ENCODE peak calls at places on chromosomes 7 and 10, in seven cellular contexts. M is spleen, Q is HL-60, I is K562, G is transverse colon, B is HCT116, N is stomach. V is an unnamed sample.

GRCh38 chr7:14293434-14293833 is 304.0 kb upstream of the ETV1 start:
- DNase-seq in I (no peak), M (no peak), B (no peak), G (no peak), Q (no peak), N (no peak), V (no peak)

GRCh38 chr10:20276127-20276979 is 460.1 kb downstream of the PLXDC2 start:
- DNase-seq in B (no peak), Q (no peak), N (no peak), I (no peak), M (no peak), G (no peak), V (no peak)

GRCh38 chr10:13352519-13352918 is 4.4 kb upstream of the SEPHS1 start:
- DNase-seq in B (no peak), Q (no peak), G (no peak), I (peak; percentile 30), N (no peak), M (no peak), V (peak; percentile 78)

GRCh38 chr10:59362184-59362966 is at the start of gene FAM13C:
- DNase-seq in G (peak; percentile 68), N (peak; percentile 66), B (no peak), I (no peak), M (peak; percentile 82), Q (no peak), V (peak; percentile 85)

GRCh38 chr10:43000021-43000411 is 76.9 kb upstream of the RET start:
- DNase-seq in I (peak; percentile 4), B (no peak), G (no peak), Q (no peak), N (no peak), M (no peak), V (no peak)

GRCh38 chr7:103379270-103379975 is 32.0 kb downstream of the PSMC2 start:
- DNase-seq in B (no peak), M (no peak), Q (no peak), G (no peak), N (no peak), I (no peak), V (no peak)

GRCh38 chr10:121406823-121407545 is 191.3 kb downstream of the FGFR2 start:
- DNase-seq in G (no peak), N (no peak), I (no peak), B (no peak), M (no peak), Q (no peak), V (no peak)

GRCh38 chr7:157548691-157549265 is 212.0 kb downstream of the DNAJB6 start:
- DNase-seq in G (no peak), M (peak; percentile 59), Q (no peak), B (no peak), I (no peak), N (no peak), V (no peak)

GRCh38 chr10:120076966-120077706 is 184.6 kb downstream of the SEC23IP start:
- DNase-seq in M (no peak), G (no peak), Q (no peak), N (no peak), B (no peak), I (no peak), V (no peak)

GRCh38 chr7:8290645-8291308 is 28.8 kb upstream of the ICA1 start:
- DNase-seq in B (no peak), G (no peak), I (no peak), Q (no peak), N (peak; percentile 34), M (no peak), V (peak; percentile 18)

GRCh38 chr7:1169409-1170368 is 9.7 kb upstream of the ZFAND2A start:
- DNase-seq in G (peak; percentile 90), I (peak; percentile 93), B (no peak), Q (peak; percentile 76), M (peak; percentile 85), N (peak; percentile 84), V (peak; percentile 98)
- TF ChIP-seq POLR2AphosphoS5 in G (no peak), I (peak; percentile 45), B (no peak), Q (peak; percentile 81), M (peak; percentile 68), N (no peak), V (no peak)

GRCh38 chr7:44959433-44959951 is 19.3 kb downstream of the MYO1G start:
- DNase-seq in I (peak; percentile 57), B (no peak), Q (no peak), N (no peak), M (no peak), G (no peak), V (no peak)
- TF ChIP-seq POLR2AphosphoS5 in I (no peak), B (no peak), Q (peak; percentile 83), N (no peak), M (peak; percentile 61), G (no peak), V (no peak)

GRCh38 chr7:95421847-95422444 is 12.9 kb downstream of the PON2 start:
- DNase-seq in N (no peak), G (no peak), I (no peak), B (no peak), Q (no peak), M (no peak), V (no peak)

GRCh38 chr7:95425694-95426093 is 9.1 kb downstream of the PON2 start:
- DNase-seq in Q (no peak), I (no peak), M (no peak), B (no peak), G (no peak), N (no peak), V (no peak)

GRCh38 chr7:95427123-95427522 is 7.7 kb downstream of the PON2 start:
- DNase-seq in M (no peak), N (no peak), I (no peak), Q (no peak), B (no peak), G (no peak), V (peak; percentile 17)

GRCh38 chr7:95420996-95421846 is 13.6 kb downstream of the PON2 start:
- DNase-seq in B (no peak), N (no peak), M (no peak), I (no peak), Q (no peak), G (no peak), V (no peak)
- TF ChIP-seq POLR2AphosphoS5 in B (no peak), N (no peak), M (peak; percentile 35), I (no peak), Q (no peak), G (no peak), V (no peak)

GRCh38 chr10:124721295-124722052 is 22.7 kb downstream of the FAM53B start:
- DNase-seq in N (no peak), Q (peak; percentile 74), G (peak; percentile 55), I (no peak), B (no peak), M (peak; percentile 81), V (no peak)
- TF ChIP-seq POLR2AphosphoS5 in N (no peak), Q (peak; percentile 69), G (peak; percentile 58), I (no peak), B (no peak), M (peak; percentile 87), V (no peak)

GRCh38 chr7:55178863-55179773 is 160.3 kb downstream of the EGFR start:
- DNase-seq in I (no peak), B (no peak), G (no peak), Q (no peak), N (no peak), M (no peak), V (no peak)
- TF ChIP-seq POLR2AphosphoS5 in I (no peak), B (no peak), G (no peak), Q (no peak), N (no peak), M (no peak), V (no peak)

GRCh38 chr10:133272964-133273420 is 3.7 kb downstream of the ADAM8 start:
- DNase-seq in M (peak; percentile 80), G (no peak), B (no peak), Q (no peak), N (no peak), I (no peak), V (no peak)
- TF ChIP-seq POLR2AphosphoS5 in M (no peak), G (no peak), B (no peak), Q (no peak), N (no peak), I (no peak), V (no peak)

DNA sequence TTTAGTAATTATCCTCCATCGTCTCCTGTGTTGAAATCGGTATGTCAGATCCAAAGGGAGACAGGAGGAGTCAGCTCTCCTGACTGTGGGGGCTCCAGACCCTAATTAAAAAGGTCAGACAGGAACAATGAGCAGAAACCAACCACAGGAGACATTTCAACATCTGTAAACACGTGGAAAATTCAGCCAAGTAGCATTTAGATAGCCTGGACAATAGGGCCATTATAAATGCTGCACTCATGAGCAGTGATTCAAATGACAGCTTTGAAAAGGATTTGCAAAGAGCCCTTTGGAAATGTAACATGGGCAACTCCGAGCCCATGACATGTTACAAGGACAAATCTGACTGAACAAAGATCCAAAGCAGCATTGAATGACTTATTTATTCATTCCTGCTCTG is 113.5 kb upstream of the KMT2E start:
- DNase-seq in B (no peak), N (no peak), M (no peak), Q (no peak), I (no peak), G (no peak), V (no peak)
- TF ChIP-seq POLR2AphosphoS5 in B (no peak), N (no peak), M (no peak), Q (no peak), I (no peak), G (no peak), V (no peak)

DNA sequence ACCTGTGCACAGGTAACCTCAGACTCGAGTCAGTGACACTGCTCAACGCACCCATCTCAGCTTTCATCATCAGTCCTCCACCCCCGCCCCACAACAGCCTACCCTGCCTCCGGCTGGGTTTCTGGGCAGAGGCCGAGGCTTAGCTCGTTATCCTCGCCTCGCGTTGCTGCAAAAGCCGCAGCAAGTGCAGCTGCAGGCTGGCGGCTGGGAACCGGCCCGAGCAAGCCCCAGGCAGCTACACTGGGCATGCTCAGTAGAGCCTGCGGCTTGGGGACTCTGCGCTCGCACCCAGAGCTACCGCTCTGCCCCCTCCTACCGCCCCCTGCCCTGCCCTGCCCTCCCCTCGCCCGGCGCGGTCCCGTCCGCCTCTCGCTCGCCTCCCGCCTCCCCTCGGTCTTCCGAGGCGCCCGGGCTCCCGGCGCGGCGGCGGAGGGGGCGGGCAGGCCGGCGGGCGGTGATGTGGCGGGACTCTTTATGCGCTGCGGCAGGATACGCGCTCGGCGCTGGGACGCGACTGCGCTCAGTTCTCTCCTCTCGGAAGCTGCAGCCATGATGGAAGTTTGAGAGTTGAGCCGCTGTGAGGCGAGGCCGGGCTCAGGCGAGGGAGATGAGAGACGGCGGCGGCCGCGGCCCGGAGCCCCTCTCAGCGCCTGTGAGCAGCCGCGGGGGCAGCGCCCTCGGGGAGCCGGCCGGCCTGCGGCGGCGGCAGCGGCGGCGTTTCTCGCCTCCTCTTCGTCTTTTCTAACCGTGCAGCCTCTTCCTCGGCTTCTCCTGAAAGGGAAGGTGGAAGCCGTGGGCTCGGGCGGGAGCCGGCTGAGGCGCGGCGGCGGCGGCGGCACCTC is at the start of the genes KLLN and PTEN:
- DNase-seq in N (peak; percentile 90), Q (peak; percentile 84), M (peak; percentile 97), G (peak; percentile 92), I (peak; percentile 62), B (peak; percentile 72), V (peak; percentile 94)
- TF ChIP-seq POLR2AphosphoS5 in N (peak; percentile 50), Q (peak; percentile 78), M (peak; percentile 97), G (peak; percentile 97), I (peak; percentile 54), B (peak; percentile 93), V (peak; percentile 81)